ENCODE peak calls at places on chromosomes 6 and 20, in four cellular contexts. U is IMR-90, D is neuronal stem cell, B is trophoblast cell. C is an unnamed sample.

GRCh38 chr6:158663465-158664167 is 13.8 kb downstream of the SYTL3 start:
- DNase-seq in U (no peak), D (no peak), B (no peak), C (no peak)

GRCh38 chr20:56631318-56631989 is 2.3 kb downstream of the TFAP2C start:
- DNase-seq in U (no peak), D (no peak), B (peak), C (no peak)

GRCh38 chr20:6993016-6993415 is 225.5 kb downstream of the BMP2 start:
- DNase-seq in U (no peak), D (no peak), B (no peak), C (no peak)

GRCh38 chr20:10864076-10864672 is 190.4 kb upstream of the JAG1 start:
- DNase-seq in U (no peak), D (no peak), B (no peak), C (peak)

GRCh38 chr20:19784511-19785172 is 26.6 kb downstream of the RIN2 start:
- DNase-seq in U (peak), D (peak), B (peak), C (peak)

GRCh38 chr6:15148356-15149058 is 97.4 kb upstream of the JARID2 start:
- DNase-seq in U (peak), D (no peak), B (no peak), C (peak)

GRCh38 chr6:85240787-85241186 is 209.1 kb upstream of the NT5E start:
- DNase-seq in U (no peak), D (no peak), B (no peak), C (no peak)

GRCh38 chr6:112311950-112312547 is 35.1 kb upstream of the RFPL4B start:
- DNase-seq in U (peak), D (no peak), B (no peak), C (peak)

GRCh38 chr20:19528286-19529030 is 229.6 kb upstream of the RIN2 start:
- DNase-seq in U (no peak), D (no peak), B (no peak), C (no peak)

GRCh38 chr6:154950979-154951378 is 44.1 kb upstream of the TIAM2 start:
- DNase-seq in U (no peak), D (no peak), B (no peak), C (no peak)

GRCh38 chr6:137272403-137272802 is 53.2 kb upstream of the IFNGR1 start:
- DNase-seq in U (peak), D (no peak), B (no peak), C (peak)

GRCh38 chr6:116410945-116411623 is 40.3 kb downstream of the DSE start:
- DNase-seq in U (peak), D (no peak), B (no peak), C (peak)

GRCh38 chr20:20073851-20074252 is 21.5 kb downstream of the CFAP61 start:
- DNase-seq in U (no peak), D (no peak), B (no peak), C (no peak)

GRCh38 chr6:142761756-142762155 is 183.2 kb downstream of the HIVEP2 start:
- DNase-seq in U (no peak), D (no peak), B (peak), C (no peak)

GRCh38 chr6:35736293-35736894 is 438 bp upstream of the ARMC12 start:
- DNase-seq in U (peak), D (peak), B (peak), C (peak)

GRCh38 chr6:142518126-142518525 is 216.3 kb downstream of the ADGRG6 start:
- DNase-seq in U (no peak), D (no peak), B (peak), C (no peak)

GRCh38 chr6:113672691-113673149 is 184.4 kb upstream of the MARCKS start:
- DNase-seq in U (peak), D (peak), B (peak), C (peak)

GRCh38 chr20:51462566-51463276 is 79.8 kb downstream of the NFATC2 start:
- DNase-seq in U (peak), D (no peak), B (no peak), C (peak)

DNA sequence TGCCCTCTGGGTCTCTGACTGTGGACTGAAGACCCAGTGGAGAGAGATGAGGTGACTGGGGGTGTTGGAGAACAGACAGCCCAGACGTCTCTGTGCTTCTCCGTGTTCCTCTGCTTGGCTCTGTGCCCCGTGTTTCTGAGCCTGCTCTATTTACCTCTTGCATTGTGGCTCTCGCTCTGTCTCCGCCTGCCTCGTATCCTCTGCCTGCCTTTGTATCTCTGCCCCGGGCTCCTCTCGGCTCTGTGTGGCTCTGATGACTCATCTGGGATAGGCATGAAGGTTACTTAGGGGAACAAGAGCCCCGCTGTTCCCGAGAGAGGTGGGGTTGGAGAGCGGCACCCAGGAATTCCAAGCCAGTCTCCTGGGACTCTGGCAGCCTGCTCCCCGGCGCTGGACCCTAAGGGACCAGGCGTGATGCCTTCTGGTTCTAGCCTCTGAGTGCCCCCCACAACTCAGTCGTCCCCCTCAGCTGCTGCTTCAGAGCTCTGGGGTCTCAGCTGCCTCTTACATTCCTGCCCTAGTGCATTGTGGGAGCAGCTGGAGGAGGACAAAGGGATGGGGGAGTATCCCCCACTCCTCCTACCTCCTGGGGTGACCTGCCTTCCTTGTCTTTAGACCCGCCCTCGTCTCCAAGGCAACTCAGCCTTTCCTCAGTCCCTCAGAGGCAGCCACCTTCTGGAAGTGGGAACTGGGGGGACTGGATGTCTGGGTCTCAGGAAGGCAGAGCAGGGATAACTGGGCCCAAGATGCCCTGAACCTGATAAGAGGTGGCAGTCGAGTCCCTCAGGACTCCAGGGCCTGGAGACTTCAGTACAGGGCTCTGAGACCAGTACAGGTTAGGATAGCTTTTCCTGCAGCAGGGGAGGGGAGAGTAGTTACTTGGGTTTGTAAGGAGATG is 1.9 kb downstream of the DDR1 start:
- DNase-seq in U (peak), D (peak), B (peak), C (peak)
- H3K14ac ChIP-seq in U (peak), D (peak), B (peak), C (no peak)

GRCh38 chr6:132404330-132404729 is 3.1 kb upstream of the MOXD1 start:
- DNase-seq in U (no peak), D (no peak), B (no peak), C (no peak)

GRCh38 chr6:132401120-132401940 is at the start of gene MOXD1:
- DNase-seq in U (peak), D (peak), B (peak), C (peak)

GRCh38 chr6:132405143-132405915 is 4.1 kb upstream of the MOXD1 start:
- DNase-seq in U (peak), D (no peak), B (no peak), C (peak)

GRCh38 chr6:132401941-132402275 is 633 bp upstream of the MOXD1 start:
- DNase-seq in U (no peak), D (no peak), B (no peak), C (no peak)

GRCh38 chr6:132404736-132405135 is 3.5 kb upstream of the MOXD1 start:
- DNase-seq in U (peak), D (no peak), B (no peak), C (no peak)
- H2BK5ac ChIP-seq in U (peak), D (no peak), B (no peak), C (no peak)

GRCh38 chr6:159692303-159693127 is 526 bp downstream of the SOD2 start:
- DNase-seq in U (peak), D (peak), B (no peak), C (peak)
- H3K14ac ChIP-seq in U (peak), D (peak), B (peak), C (peak)

GRCh38 chr6:27188206-27188884 is 59.2 kb upstream of the PRSS16 start:
- DNase-seq in U (peak), D (peak), B (peak), C (peak)
- H2BK5ac ChIP-seq in U (peak), D (no peak), B (peak), C (no peak)

DNA sequence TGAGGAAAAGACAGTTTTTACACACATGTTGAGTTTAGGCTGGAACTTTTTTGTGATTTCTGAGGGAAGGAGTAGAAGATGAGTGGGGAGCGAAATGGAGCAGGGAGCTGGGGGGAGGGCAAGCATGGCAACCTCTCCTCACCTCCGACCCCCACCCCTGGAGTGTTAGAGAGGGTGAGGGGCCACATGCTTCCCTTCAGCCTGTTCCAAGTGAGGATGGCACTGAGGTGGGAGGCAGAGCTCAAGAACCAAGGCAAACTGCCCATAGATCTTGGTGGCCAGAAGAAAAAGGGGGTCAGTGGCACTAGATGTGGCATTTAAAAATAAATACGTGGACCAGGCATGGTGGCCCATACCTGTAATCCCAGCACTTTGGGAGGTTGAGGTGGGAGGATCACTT is 4.8 kb downstream of the TTBK1 start:
- DNase-seq in U (no peak), D (no peak), B (no peak), C (no peak)
- H3K14ac ChIP-seq in U (no peak), D (no peak), B (no peak), C (no peak)

GRCh38 chr20:64154590-64155257 is 9.5 kb upstream of the MYT1 start:
- DNase-seq in U (no peak), D (no peak), B (no peak), C (no peak)

GRCh38 chr20:64157878-64158277 is 6.4 kb upstream of the MYT1 start:
- DNase-seq in U (no peak), D (no peak), B (no peak), C (no peak)

GRCh38 chr20:64155258-64156135 is 8.8 kb upstream of the MYT1 start:
- DNase-seq in U (no peak), D (no peak), B (no peak), C (no peak)

GRCh38 chr20:64156886-64157875 is 7.1 kb upstream of the MYT1 start:
- DNase-seq in U (no peak), D (no peak), B (no peak), C (no peak)

DNA sequence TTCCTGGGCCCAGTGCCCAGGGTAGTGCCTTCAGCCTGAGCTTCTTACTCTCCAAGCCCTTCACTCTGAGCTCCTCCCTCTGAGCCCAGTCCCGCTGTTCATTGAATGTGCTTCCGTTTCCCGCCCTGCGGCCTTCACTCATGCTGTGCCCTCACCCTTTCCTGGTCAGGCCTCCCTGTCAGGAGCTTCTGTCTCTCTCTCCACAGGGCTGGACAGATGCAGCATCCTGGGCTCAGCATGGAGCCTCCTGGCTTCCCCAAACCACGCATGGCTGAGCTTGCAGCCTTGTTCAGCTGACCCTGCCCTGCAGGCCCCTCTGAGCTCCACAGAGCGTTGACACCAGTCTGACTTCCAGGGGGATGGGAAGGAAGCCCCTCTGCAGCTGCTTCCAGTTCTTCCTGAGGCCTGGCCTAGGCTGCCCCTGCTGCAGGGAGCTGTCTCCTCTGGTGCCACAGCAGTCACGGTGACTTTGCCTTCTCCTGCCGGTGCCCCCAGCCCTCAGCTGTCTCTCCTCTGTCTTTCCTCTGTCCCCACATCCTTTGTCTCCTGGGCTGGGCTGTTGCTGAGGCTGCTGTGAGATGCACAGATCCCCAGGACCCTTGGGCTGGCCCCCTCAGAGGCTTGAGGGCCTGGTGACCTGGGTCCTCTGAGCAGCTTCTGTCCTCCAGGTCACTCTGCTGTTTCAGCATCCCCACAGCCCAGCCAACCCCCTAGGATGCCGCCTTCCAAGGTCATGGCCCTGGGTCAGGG is 7.9 kb upstream of the MYT1 start:
- DNase-seq in U (no peak), D (no peak), B (no peak), C (no peak)
- H2BK5ac ChIP-seq in U (no peak), D (peak), B (no peak), C (no peak)

GRCh38 chr6:124967444-124967843 is 5.2 kb downstream of the RNF217 start:
- DNase-seq in U (peak), D (no peak), B (no peak), C (no peak)
- H3K14ac ChIP-seq in U (no peak), D (no peak), B (no peak), C (no peak)

DNA sequence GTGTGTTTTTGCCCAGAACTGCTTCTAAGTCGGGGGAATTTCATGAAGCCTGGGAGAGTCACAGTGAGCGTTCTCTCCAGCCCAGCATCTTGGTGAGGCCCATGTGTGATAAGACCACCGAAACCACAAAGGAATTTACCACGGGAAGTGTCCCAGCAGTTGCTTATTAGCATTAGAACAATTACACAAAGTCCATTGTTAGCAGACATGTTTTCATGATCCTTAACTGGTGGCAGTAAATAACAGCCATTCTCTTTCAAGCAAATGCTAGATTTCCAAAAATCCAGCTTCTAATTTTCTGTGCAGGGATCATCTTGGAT is 124.1 kb downstream of the SCML4 start:
- DNase-seq in U (no peak), D (no peak), B (no peak), C (no peak)
- H2BK5ac ChIP-seq in U (no peak), D (no peak), B (no peak), C (no peak)